ENCODE peak calls at places on chromosome 6, in five cellular contexts. F is H1, G is transverse colon, X is upper lobe of left lung, S is heart left ventricle. M is an unnamed sample.

GRCh38 chr6:10248378-10248843 is 166.5 kb downstream of the TFAP2A start:
- DNase-seq in F (no peak), G (no peak), X (no peak), S (no peak), M (no peak)

GRCh38 chr6:129590408-129591022 is 119.5 kb downstream of the ARHGAP18 start:
- DNase-seq in F (no peak), G (no peak), X (no peak), S (no peak), M (no peak)

GRCh38 chr6:157961829-157962228 is 19.8 kb upstream of the SYNJ2 start:
- DNase-seq in F (no peak), G (no peak), X (no peak), S (no peak), M (no peak)

GRCh38 chr6:32664827-32665362 is 1.6 kb downstream of the HLA-DQB1 start:
- DNase-seq in F (no peak), G (peak), X (peak), S (peak), M (peak)

GRCh38 chr6:5260111-5260620 is 584 bp downstream of the LYRM4 start:
- DNase-seq in F (no peak), G (peak), X (peak), S (peak), M (peak)

GRCh38 chr6:130190701-130191375 is 31.9 kb downstream of the SAMD3 start:
- DNase-seq in F (no peak), G (no peak), X (no peak), S (no peak), M (no peak)

GRCh38 chr6:154292855-154293519 is 63.6 kb downstream of the IPCEF1 start:
- DNase-seq in F (no peak), G (no peak), X (no peak), S (no peak), M (no peak)

GRCh38 chr6:13396241-13396792 is 68.0 kb upstream of the TBC1D7 start:
- DNase-seq in F (no peak), G (no peak), X (no peak), S (no peak), M (no peak)

GRCh38 chr6:10174056-10174455 is 240.8 kb downstream of the TFAP2A start:
- DNase-seq in F (no peak), G (no peak), X (no peak), S (no peak), M (no peak)

GRCh38 chr6:10478187-10479040 is 42.7 kb upstream of the GCNT2 start:
- DNase-seq in F (no peak), G (no peak), X (no peak), S (no peak), M (peak)

GRCh38 chr6:43926644-43927524 is 156.9 kb downstream of the VEGFA start:
- DNase-seq in F (no peak), G (peak), X (peak), S (no peak), M (peak)

GRCh38 chr6:44030812-44031454 is 96.3 kb downstream of the MRPL14 start:
- DNase-seq in F (no peak), G (no peak), X (no peak), S (no peak), M (no peak)

GRCh38 chr6:23633986-23634385 is 492.0 kb upstream of the NRSN1 start:
- DNase-seq in F (no peak), G (no peak), X (no peak), S (no peak), M (no peak)

GRCh38 chr6:43291708-43292107 is 6.4 kb upstream of the SLC22A7 start:
- DNase-seq in F (no peak), G (no peak), X (no peak), S (no peak), M (no peak)

GRCh38 chr6:43779864-43780260 is 9.9 kb downstream of the VEGFA start:
- DNase-seq in F (no peak), G (no peak), X (no peak), S (no peak), M (peak)

GRCh38 chr6:117328005-117328389 is 62.6 kb downstream of the VGLL2 start:
- DNase-seq in F (no peak), G (no peak), X (no peak), S (no peak), M (no peak)

GRCh38 chr6:14068133-14068532 is 49.4 kb upstream of the CD83 start:
- DNase-seq in F (no peak), G (no peak), X (no peak), S (no peak), M (no peak)

GRCh38 chr6:4806308-4807190 is 30.3 kb downstream of the CDYL start:
- DNase-seq in F (no peak), G (no peak), X (no peak), S (no peak), M (no peak)

GRCh38 chr6:156780962-156781705 is 4.0 kb downstream of the ARID1B start:
- DNase-seq in F (no peak), G (no peak), X (no peak), S (no peak), M (no peak)

GRCh38 chr6:12578751-12579150 is 137.8 kb upstream of the PHACTR1 start:
- DNase-seq in F (no peak), G (no peak), X (no peak), S (no peak), M (no peak)

GRCh38 chr6:11770546-11771466 is 7.8 kb downstream of the ADTRP start:
- DNase-seq in F (peak), G (peak), X (peak), S (peak), M (peak)

GRCh38 chr6:118581489-118581959 is 33.4 kb downstream of the PLN start:
- DNase-seq in F (no peak), G (no peak), X (no peak), S (no peak), M (peak)

GRCh38 chr6:125165256-125165655 is 11.7 kb downstream of the TPD52L1 start:
- DNase-seq in F (no peak), G (no peak), X (no peak), S (no peak), M (no peak)

GRCh38 chr6:141513830-141514229 is 618.9 kb upstream of the GJE1 start:
- DNase-seq in F (no peak), G (no peak), X (no peak), S (no peak), M (no peak)

GRCh38 chr6:12324096-12324495 is 33.9 kb downstream of the EDN1 start:
- DNase-seq in F (no peak), G (peak), X (no peak), S (no peak), M (peak)

GRCh38 chr6:39841291-39841690 is 49.1 kb downstream of the DAAM2 start:
- DNase-seq in F (no peak), G (no peak), X (no peak), S (no peak), M (no peak)

GRCh38 chr6:3746119-3746691 is 5.3 kb downstream of the PXDC1 start:
- DNase-seq in F (no peak), G (peak), X (no peak), S (no peak), M (no peak)

GRCh38 chr6:142907017-142907470 is 37.9 kb downstream of the HIVEP2 start:
- DNase-seq in F (no peak), G (no peak), X (no peak), S (no peak), M (no peak)

GRCh38 chr6:25312703-25313102 is 33.5 kb downstream of the CARMIL1 start:
- DNase-seq in F (no peak), G (no peak), X (no peak), S (no peak), M (no peak)

GRCh38 chr6:47727391-47727790 is 29.0 kb downstream of the ADGRF4 start:
- DNase-seq in F (no peak), G (no peak), X (no peak), S (no peak), M (no peak)

GRCh38 chr6:140138311-140138994 is 764.0 kb upstream of the CITED2 start:
- DNase-seq in F (no peak), G (no peak), X (no peak), S (no peak), M (no peak)

GRCh38 chr6:16735014-16735413 is 26.2 kb downstream of the ATXN1 start:
- DNase-seq in F (no peak), G (no peak), X (no peak), S (no peak), M (no peak)

GRCh38 chr6:37368961-37369320 is 15.2 kb downstream of the RNF8 start:
- DNase-seq in F (no peak), G (no peak), X (no peak), S (no peak), M (no peak)

GRCh38 chr6:136371117-136371696 is 81.6 kb upstream of the BCLAF1 start:
- DNase-seq in F (no peak), G (no peak), X (no peak), S (no peak), M (no peak)

GRCh38 chr6:110068592-110068967 is 90.5 kb downstream of the GPR6 start:
- DNase-seq in F (no peak), G (no peak), X (no peak), S (no peak), M (no peak)

GRCh38 chr6:131958551-131959470 is 7.6 kb upstream of the CCN2 start:
- DNase-seq in F (no peak), G (peak), X (no peak), S (no peak), M (peak)
- H3K4me3 ChIP-seq in F (no peak), G (no peak), X (no peak), S (no peak), M (no peak)

GRCh38 chr6:52419809-52420667 is at the start of gene EFHC1:
- DNase-seq in F (peak), G (peak), X (peak), S (peak), M (peak)
- TF ChIP-seq POLR2A in F (peak), G (peak), X (peak), S (peak), M (peak)

GRCh38 chr6:70270287-70271005 is 32.4 kb downstream of the COL9A1 start:
- DNase-seq in F (no peak), G (no peak), X (no peak), S (no peak), M (no peak)

GRCh38 chr6:70266142-70266541 is 36.7 kb downstream of the COL9A1 start:
- DNase-seq in F (no peak), G (no peak), X (no peak), S (no peak), M (no peak)
- H3K4me3 ChIP-seq in F (no peak), G (no peak), X (no peak), S (no peak), M (no peak)

GRCh38 chr6:36351152-36351571 is 14.5 kb upstream of the BNIP5 start:
- DNase-seq in F (no peak), G (no peak), X (no peak), S (no peak), M (no peak)
- TF ChIP-seq POLR2A in F (no peak), G (no peak), X (no peak), S (no peak), M (no peak)

GRCh38 chr6:89057759-89058158 is 22.8 kb upstream of the PNRC1 start:
- DNase-seq in F (no peak), G (no peak), X (no peak), S (no peak), M (no peak)
- H3K4me3 ChIP-seq in F (no peak), G (no peak), X (no peak), S (no peak), M (no peak)

GRCh38 chr6:52675372-52675771 is 4.5 kb downstream of the TMEM14A start:
- DNase-seq in F (no peak), G (no peak), X (no peak), S (no peak), M (no peak)
- TF ChIP-seq POLR2A in F (no peak), G (no peak), X (no peak), S (no peak), M (no peak)

DNA sequence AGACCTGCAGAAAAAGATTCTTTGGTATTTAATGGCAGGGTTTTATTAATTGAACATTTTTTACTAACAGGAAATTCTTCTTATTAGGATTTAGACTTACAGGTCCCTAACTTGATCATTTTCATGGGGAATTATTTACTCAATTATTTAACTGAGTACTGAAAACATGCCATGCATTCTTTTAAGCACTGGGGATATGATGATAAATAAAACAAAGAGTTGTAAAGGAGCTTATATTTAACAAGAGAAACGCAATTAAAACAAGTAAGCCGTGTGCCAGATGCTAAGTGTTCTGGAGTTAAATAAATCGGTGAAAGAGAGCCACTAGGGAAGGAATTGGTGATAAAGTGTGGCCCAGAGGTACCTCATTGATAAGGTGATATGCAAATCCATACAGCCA is 214.2 kb upstream of the HTR1E start:
- DNase-seq in F (no peak), G (no peak), X (no peak), S (no peak), M (no peak)
- H3K4me3 ChIP-seq in F (no peak), G (no peak), X (no peak), S (no peak), M (no peak)

DNA sequence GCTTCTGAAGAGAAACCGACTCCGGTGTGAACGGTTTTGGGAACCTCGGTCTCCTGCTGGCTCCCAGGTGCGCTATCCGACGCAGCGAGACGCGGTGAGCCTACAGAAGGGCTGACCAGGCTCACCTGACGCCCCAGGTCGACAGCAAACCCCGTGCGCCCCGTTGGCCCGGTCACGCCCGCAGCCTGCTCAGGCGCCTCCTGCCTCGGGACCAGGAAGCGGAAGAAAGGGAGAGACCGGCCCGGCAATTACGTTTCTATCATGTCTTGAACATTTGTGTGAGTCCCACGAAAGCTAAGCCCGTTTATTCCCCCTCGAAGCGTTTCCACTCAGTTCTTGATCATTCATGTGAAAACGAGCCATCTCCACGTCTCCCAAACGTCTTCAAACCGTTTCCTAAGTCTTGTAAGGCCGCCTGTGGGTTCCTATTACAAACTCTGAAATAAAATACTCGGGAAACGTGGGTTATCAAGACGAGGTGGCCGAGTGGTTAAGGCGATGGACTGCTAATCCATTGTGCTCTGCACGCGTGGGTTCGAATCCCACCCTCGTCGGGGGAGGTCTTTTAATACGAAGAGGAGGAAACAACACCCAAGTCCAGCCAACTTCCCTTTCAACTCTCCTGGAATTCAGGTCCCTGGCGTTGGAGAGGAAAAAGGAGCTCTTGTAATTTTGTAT is 150.5 kb upstream of the PRSS16 start:
- DNase-seq in F (peak), G (peak), X (peak), S (peak), M (peak)
- TF ChIP-seq POLR2A in F (no peak), G (no peak), X (no peak), S (no peak), M (no peak)

GRCh38 chr6:6686748-6687601 is 98.5 kb downstream of the LY86 start:
- DNase-seq in F (peak), G (peak), X (peak), S (peak), M (peak)
- H3K4me3 ChIP-seq in F (peak), G (peak), X (peak), S (peak), M (no peak)

M was measured in body of pancreas.